ENCODE peak calls at places on chromosomes 13 and 19, in seven cellular contexts. T, H, P, C, I, E and M are unnamed samples.

GRCh38 chr19:46791944-46792343 is 3.5 kb upstream of the SLC1A5 start:
- DNase-seq in I (no peak), H (no peak), C (no peak), T (no peak), E (peak), P (no peak), M (no peak)

GRCh38 chr19:47143322-47144073 is 12.9 kb downstream of the SAE1 start:
- DNase-seq in C (no peak), P (no peak), E (no peak), H (no peak), I (no peak), T (no peak), M (no peak)

GRCh38 chr19:30053558-30053957 is 111.5 kb downstream of the URI1 start:
- DNase-seq in H (no peak), T (no peak), I (no peak), C (no peak), E (no peak), P (no peak), M (no peak)

GRCh38 chr19:485122-485521 is 11.2 kb upstream of the MADCAM1 start:
- DNase-seq in I (no peak), T (no peak), C (no peak), P (no peak), E (no peak), H (no peak), M (no peak)

GRCh38 chr13:33349996-33350826 is 64.7 kb upstream of the STARD13 start:
- DNase-seq in E (peak), P (peak), I (peak), C (no peak), T (peak), H (no peak), M (no peak)

GRCh38 chr13:95382906-95383305 is 81.7 kb upstream of the ABCC4 start:
- DNase-seq in I (no peak), P (no peak), H (no peak), E (peak), T (no peak), C (no peak), M (no peak)

GRCh38 chr13:43698009-43698408 is 88.8 kb downstream of the ENOX1 start:
- DNase-seq in C (no peak), H (no peak), P (no peak), I (no peak), T (no peak), E (no peak), M (no peak)

GRCh38 chr19:335486-336066 is 9.0 kb downstream of the MIER2 start:
- DNase-seq in T (no peak), E (no peak), P (no peak), C (no peak), H (no peak), I (no peak), M (no peak)

GRCh38 chr19:10583021-10583776 is 3.9 kb downstream of the AP1M2 start:
- DNase-seq in T (no peak), P (no peak), E (no peak), I (no peak), C (no peak), H (no peak), M (no peak)

GRCh38 chr13:106593131-106593530 is 25.2 kb upstream of the ARGLU1 start:
- DNase-seq in I (no peak), E (no peak), H (no peak), P (no peak), T (no peak), C (no peak), M (no peak)

GRCh38 chr19:56942749-56943148 is 102.2 kb upstream of the PEG3 start:
- DNase-seq in H (no peak), E (no peak), I (no peak), P (peak), C (no peak), T (peak), M (no peak)

GRCh38 chr13:48828962-48829405 is 146.7 kb upstream of the FNDC3A start:
- DNase-seq in C (peak), P (no peak), E (peak), T (no peak), H (no peak), I (peak), M (no peak)

GRCh38 chr19:17488593-17489391 is 18.5 kb downstream of the SLC27A1 start:
- DNase-seq in C (peak), P (peak), T (peak), H (peak), E (peak), I (peak), M (no peak)

GRCh38 chr13:73972503-73972902 is 161.7 kb downstream of the KLF12 start:
- DNase-seq in T (no peak), C (no peak), E (no peak), I (no peak), P (no peak), H (no peak), M (no peak)

GRCh38 chr13:77040076-77040475 is 13.1 kb upstream of the FBXL3 start:
- DNase-seq in E (no peak), C (peak), P (no peak), I (no peak), H (no peak), T (no peak), M (no peak)

GRCh38 chr13:50732712-50733111 is 110.8 kb downstream of the DLEU7 start:
- DNase-seq in C (no peak), T (no peak), H (no peak), I (no peak), E (no peak), P (no peak), M (no peak)

GRCh38 chr13:43154839-43155238 is 131.5 kb downstream of the DNAJC15 start:
- DNase-seq in H (no peak), I (no peak), P (no peak), E (no peak), C (no peak), T (no peak), M (no peak)

GRCh38 chr19:10043286-10043927 is 30.1 kb downstream of the RDH8 start:
- DNase-seq in T (no peak), P (no peak), H (no peak), I (no peak), C (no peak), E (peak), M (peak)

GRCh38 chr13:91745962-91746361 is 347.5 kb downstream of the GPC5 start:
- DNase-seq in H (no peak), T (no peak), P (no peak), C (no peak), I (no peak), E (no peak), M (no peak)